ENCODE peak calls at places on chromosome 2, in six cellular contexts. X, N, A, Q, M and K are unnamed samples.

GRCh38 chr2:15986068-15986560 is 45.8 kb downstream of the MYCN start:
- DNase-seq in A (no peak), M (no peak), N (no peak), X (no peak), Q (no peak), K (no peak)

GRCh38 chr2:10962004-10962403 is 50.3 kb downstream of the KCNF1 start:
- DNase-seq in N (no peak), M (no peak), A (no peak), Q (no peak), X (no peak), K (no peak)

GRCh38 chr2:23312996-23313606 is 71.9 kb upstream of the KLHL29 start:
- DNase-seq in X (peak; percentile 14), M (peak; percentile 32), N (peak; percentile 80), Q (no peak), A (no peak), K (no peak)

GRCh38 chr2:198756166-198756565 is 701.6 kb downstream of the SATB2 start:
- DNase-seq in M (no peak), A (no peak), Q (no peak), N (no peak), X (no peak), K (no peak)

GRCh38 chr2:149715005-149715592 is 127.5 kb upstream of the MMADHC start:
- DNase-seq in M (no peak), A (no peak), X (peak; percentile 19), Q (peak; percentile 53), N (no peak), K (no peak)

GRCh38 chr2:45067859-45068642 is 58.8 kb upstream of the SIX2 start:
- DNase-seq in N (peak; percentile 62), X (no peak), M (no peak), Q (no peak), A (no peak), K (no peak)

GRCh38 chr2:7849531-7849930 is 832.3 kb upstream of the ID2 start:
- DNase-seq in X (no peak), M (no peak), N (no peak), A (no peak), Q (no peak), K (no peak)

GRCh38 chr2:71560286-71561011 is 107.1 kb downstream of the DYSF start:
- DNase-seq in N (peak; percentile 62), Q (no peak), A (no peak), X (no peak), M (no peak), K (no peak)

GRCh38 chr2:180291552-180292421 is 284.7 kb upstream of the CWC22 start:
- DNase-seq in N (no peak), Q (no peak), M (no peak), X (peak; percentile 31), A (no peak), K (no peak)

GRCh38 chr2:35067420-35067819 is 1288.2 kb upstream of the CRIM1 start:
- DNase-seq in Q (no peak), X (no peak), A (no peak), N (no peak), M (no peak), K (no peak)

GRCh38 chr2:65146067-65146466 is 16.2 kb upstream of the RAB1A start:
- DNase-seq in N (no peak), Q (no peak), A (no peak), M (no peak), X (no peak), K (no peak)

GRCh38 chr2:241014764-241015163 is 16.3 kb downstream of the SNED1 start:
- DNase-seq in X (no peak), Q (no peak), M (no peak), N (no peak), A (peak; percentile 67), K (no peak)

GRCh38 chr2:101473911-101474751 is 781 bp downstream of the RFX8 start:
- DNase-seq in X (peak; percentile 45), N (peak; percentile 70), M (peak; percentile 13), Q (peak; percentile 45), A (no peak), K (no peak)

GRCh38 chr2:201466050-201466660 is 14.6 kb downstream of the STRADB start:
- DNase-seq in A (no peak), M (no peak), N (no peak), X (peak; percentile 54), Q (peak; percentile 74), K (no peak)

GRCh38 chr2:98487806-98488189 is 43.1 kb downstream of the INPP4A start:
- DNase-seq in Q (no peak), A (no peak), M (no peak), X (peak; percentile 38), N (no peak), K (no peak)

GRCh38 chr2:150528861-150529801 is 41.7 kb upstream of the RND3 start:
- DNase-seq in Q (peak; percentile 91), N (no peak), A (no peak), X (peak; percentile 85), M (peak; percentile 22), K (no peak)

GRCh38 chr2:208269091-208269490 is 3.0 kb downstream of the PIKFYVE start:
- DNase-seq in Q (no peak), A (no peak), N (no peak), X (no peak), M (no peak), K (no peak)

GRCh38 chr2:70627499-70627898 is 73.9 kb upstream of the TGFA start:
- DNase-seq in X (no peak), A (no peak), N (no peak), M (no peak), Q (no peak), K (no peak)

GRCh38 chr2:113211226-113212105 is 37.7 kb downstream of the PSD4 start:
- DNase-seq in Q (peak; percentile 76), M (no peak), A (no peak), X (peak; percentile 88), N (no peak), K (no peak)

GRCh38 chr2:209525336-209525735 is 101.5 kb downstream of the MAP2 start:
- DNase-seq in A (no peak), M (no peak), N (no peak), Q (no peak), X (no peak), K (no peak)

GRCh38 chr2:165827219-165827920 is 33.3 kb upstream of the GALNT3 start:
- DNase-seq in A (no peak), N (no peak), X (no peak), M (no peak), Q (no peak), K (no peak)

GRCh38 chr2:85444629-85445028 is 26.1 kb downstream of the SH2D6 start:
- DNase-seq in N (no peak), Q (no peak), M (no peak), A (no peak), X (no peak), K (no peak)

GRCh38 chr2:63408530-63408929 is 179.7 kb downstream of the WDPCP start:
- DNase-seq in N (no peak), M (no peak), Q (no peak), A (no peak), X (no peak), K (no peak)

GRCh38 chr2:191869178-191869577 is 22.3 kb upstream of the CAVIN2 start:
- DNase-seq in M (no peak), N (peak; percentile 44), Q (peak; percentile 33), A (no peak), X (no peak), K (no peak)

GRCh38 chr2:177124371-177124770 is 88.2 kb upstream of the HNRNPA3 start:
- DNase-seq in M (no peak), Q (no peak), A (no peak), N (no peak), X (no peak), K (no peak)

GRCh38 chr2:46915281-46915810 is at the start of gene MCFD2:
- DNase-seq in X (no peak), A (no peak), N (no peak), M (no peak), Q (no peak), K (no peak)

GRCh38 chr2:134323777-134324176 is 69.9 kb downstream of the MGAT5 start:
- DNase-seq in Q (no peak), X (no peak), N (no peak), M (no peak), A (no peak), K (no peak)

GRCh38 chr2:70986499-70987189 is 8.0 kb downstream of the TEX261 start:
- DNase-seq in X (no peak), Q (no peak), M (no peak), A (peak; percentile 54), N (no peak), K (no peak)

GRCh38 chr2:196166876-196167275 is 4.5 kb downstream of the STK17B start:
- DNase-seq in A (no peak), M (no peak), Q (peak; percentile 41), N (no peak), X (peak; percentile 12), K (no peak)

GRCh38 chr2:109079590-109079989 is 49.4 kb upstream of the SH3RF3 start:
- DNase-seq in X (no peak), M (no peak), N (no peak), A (peak; percentile 63), Q (no peak), K (no peak)

GRCh38 chr2:109083771-109084170 is 45.2 kb upstream of the SH3RF3 start:
- DNase-seq in M (no peak), X (no peak), A (peak; percentile 34), N (no peak), Q (no peak), K (no peak)

GRCh38 chr2:109084341-109084740 is 44.7 kb upstream of the SH3RF3 start:
- DNase-seq in A (peak; percentile 63), X (no peak), N (no peak), M (no peak), Q (no peak), K (no peak)

GRCh38 chr2:109080109-109080508 is 48.9 kb upstream of the SH3RF3 start:
- DNase-seq in N (no peak), X (no peak), A (no peak), Q (no peak), M (no peak), K (no peak)

GRCh38 chr2:109081374-109081773 is 47.6 kb upstream of the SH3RF3 start:
- DNase-seq in N (no peak), A (peak; percentile 51), X (no peak), M (no peak), Q (no peak), K (no peak)
- TF ChIP-seq CTCF in N (no peak), A (no peak), X (no peak), M (no peak), Q (no peak), K (no peak)

DNA sequence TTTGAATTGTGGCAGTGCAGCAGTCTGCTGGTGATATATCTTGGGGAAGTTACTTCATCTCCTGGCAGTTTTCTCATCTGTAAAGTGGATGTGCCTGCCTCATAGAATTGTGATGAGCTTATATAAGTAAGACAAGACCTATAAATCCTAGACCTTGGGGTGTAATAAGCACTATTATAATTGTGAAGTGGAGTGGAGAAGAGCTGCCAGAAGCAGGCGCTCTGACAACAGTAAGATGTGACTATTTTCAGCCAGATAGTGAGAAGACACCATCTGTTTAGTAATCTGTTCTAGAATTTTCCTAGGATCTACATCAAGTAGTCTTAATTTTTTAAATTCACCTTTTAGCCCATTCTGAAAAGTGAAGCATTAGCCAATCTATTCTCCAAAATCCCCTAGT is 85.6 kb upstream of the TSPYL6 start:
- DNase-seq in A (no peak), X (no peak), M (no peak), N (no peak), Q (no peak), K (no peak)
- TF ChIP-seq CTCF in A (peak; percentile 22), X (no peak), M (peak; percentile 29), N (no peak), Q (no peak), K (no peak)

GRCh38 chr2:232668805-232669444 is 28.2 kb upstream of the GIGYF2 start:
- DNase-seq in Q (no peak), A (no peak), X (no peak), N (peak; percentile 21), M (no peak), K (no peak)
- TF ChIP-seq CTCF in Q (peak; percentile 61), A (peak; percentile 64), X (no peak), N (peak; percentile 21), M (peak; percentile 43), K (no peak)

GRCh38 chr2:41414486-41415230 is 633.2 kb upstream of the PKDCC start:
- DNase-seq in N (peak; percentile 31), Q (no peak), X (peak; percentile 10), A (no peak), M (no peak), K (no peak)
- TF ChIP-seq CTCF in N (peak; percentile 69), Q (peak; percentile 44), X (no peak), A (peak; percentile 66), M (peak; percentile 70), K (no peak)